ENCODE peak calls at places on chromosome 16, in ten cellular contexts. One of them, this sample, is unnamed.
A peak's percentile ranks its signal among the peaks of the same experiment; 100 is the strongest.

GRCh38 chr16:79411805-79412204 is 188.7 kb downstream of the MAF start:
- DNase-seq in globus pallidus: no peak
- DNase-seq in A549: no peak
- DNase-seq in ELR: no peak
- DNase-seq in activated naive CD4-positive, alpha-beta T cell treated with anti-CD3 and anti-CD28 coated beads for 36 hours: peak; percentile 24
- DNase-seq in HT-29: no peak
- DNase-seq in frontal cortex: no peak
- DNase-seq in neural crest cell: no peak
- DNase-seq in AG08395: no peak
- DNase-seq in B cell: no peak
- DNase-seq in this sample: no peak

GRCh38 chr16:11249233-11250061 is 6.6 kb downstream of the SOCS1 start:
- DNase-seq in activated naive CD4-positive, alpha-beta T cell treated with anti-CD3 and anti-CD28 coated beads for 36 hours: no peak
- DNase-seq in A549: no peak
- DNase-seq in AG08395: no peak
- DNase-seq in globus pallidus: no peak
- DNase-seq in neural crest cell: no peak
- DNase-seq in frontal cortex: no peak
- DNase-seq in B cell: no peak
- DNase-seq in ELR: no peak
- DNase-seq in HT-29: no peak
- DNase-seq in this sample: no peak

GRCh38 chr16:87945351-87946042 is 5.7 kb upstream of the BANP start:
- DNase-seq in ELR: peak; percentile 69
- DNase-seq in HT-29: peak; percentile 94
- DNase-seq in activated naive CD4-positive, alpha-beta T cell treated with anti-CD3 and anti-CD28 coated beads for 36 hours: peak; percentile 32
- DNase-seq in neural crest cell: no peak
- DNase-seq in frontal cortex: peak; percentile 55
- DNase-seq in B cell: peak; percentile 59
- DNase-seq in globus pallidus: peak; percentile 81
- DNase-seq in A549: no peak
- DNase-seq in AG08395: no peak
- DNase-seq in this sample: no peak

GRCh38 chr16:22326771-22327445 is 29.7 kb downstream of the POLR3E start:
- DNase-seq in B cell: no peak
- DNase-seq in HT-29: no peak
- DNase-seq in frontal cortex: no peak
- DNase-seq in AG08395: no peak
- DNase-seq in A549: no peak
- DNase-seq in neural crest cell: no peak
- DNase-seq in ELR: no peak
- DNase-seq in globus pallidus: no peak
- DNase-seq in activated naive CD4-positive, alpha-beta T cell treated with anti-CD3 and anti-CD28 coated beads for 36 hours: no peak
- DNase-seq in this sample: no peak

GRCh38 chr16:72905581-72905980 is 142.3 kb downstream of the ZFHX3 start:
- DNase-seq in AG08395: peak; percentile 24
- DNase-seq in HT-29: no peak
- DNase-seq in frontal cortex: no peak
- DNase-seq in neural crest cell: no peak
- DNase-seq in B cell: no peak
- DNase-seq in A549: no peak
- DNase-seq in ELR: peak; percentile 76
- DNase-seq in activated naive CD4-positive, alpha-beta T cell treated with anti-CD3 and anti-CD28 coated beads for 36 hours: no peak
- DNase-seq in globus pallidus: no peak
- DNase-seq in this sample: no peak

GRCh38 chr16:31696968-31697743 is 169.5 kb downstream of the AHSP start:
- DNase-seq in ELR: peak; percentile 55
- DNase-seq in frontal cortex: no peak
- DNase-seq in globus pallidus: no peak
- DNase-seq in AG08395: peak; percentile 75
- DNase-seq in neural crest cell: no peak
- DNase-seq in HT-29: peak; percentile 46
- DNase-seq in A549: no peak
- DNase-seq in activated naive CD4-positive, alpha-beta T cell treated with anti-CD3 and anti-CD28 coated beads for 36 hours: no peak
- DNase-seq in B cell: no peak
- DNase-seq in this sample: no peak

GRCh38 chr16:89507834-89508590 is at the start of gene SPG7:
- DNase-seq in neural crest cell: peak; percentile 82
- DNase-seq in AG08395: peak; percentile 98
- DNase-seq in ELR: peak; percentile 89
- DNase-seq in B cell: peak; percentile 99
- DNase-seq in frontal cortex: peak; percentile 99
- DNase-seq in globus pallidus: peak; percentile 81
- DNase-seq in HT-29: peak; percentile 90
- DNase-seq in A549: peak; percentile 94
- DNase-seq in activated naive CD4-positive, alpha-beta T cell treated with anti-CD3 and anti-CD28 coated beads for 36 hours: peak; percentile 86
- DNase-seq in this sample: peak; percentile 93

GRCh38 chr16:4904108-4904941 is 32.6 kb downstream of the PPL start:
- DNase-seq in HT-29: no peak
- DNase-seq in B cell: no peak
- DNase-seq in AG08395: no peak
- DNase-seq in frontal cortex: no peak
- DNase-seq in ELR: no peak
- DNase-seq in globus pallidus: no peak
- DNase-seq in A549: no peak
- DNase-seq in neural crest cell: no peak
- DNase-seq in activated naive CD4-positive, alpha-beta T cell treated with anti-CD3 and anti-CD28 coated beads for 36 hours: no peak
- DNase-seq in this sample: no peak

GRCh38 chr16:1501630-1502029 is 8.5 kb downstream of the TELO2 start:
- DNase-seq in AG08395: no peak
- DNase-seq in ELR: no peak
- DNase-seq in activated naive CD4-positive, alpha-beta T cell treated with anti-CD3 and anti-CD28 coated beads for 36 hours: no peak
- DNase-seq in A549: no peak
- DNase-seq in globus pallidus: no peak
- DNase-seq in frontal cortex: no peak
- DNase-seq in neural crest cell: no peak
- DNase-seq in B cell: no peak
- DNase-seq in HT-29: no peak
- DNase-seq in this sample: no peak

GRCh38 chr16:3129137-3130131 is 5.4 kb upstream of the ZNF213 start:
- DNase-seq in ELR: peak; percentile 83
- DNase-seq in frontal cortex: no peak
- DNase-seq in activated naive CD4-positive, alpha-beta T cell treated with anti-CD3 and anti-CD28 coated beads for 36 hours: peak; percentile 87
- DNase-seq in A549: no peak
- DNase-seq in B cell: peak; percentile 52
- DNase-seq in AG08395: peak; percentile 63
- DNase-seq in globus pallidus: peak; percentile 85
- DNase-seq in HT-29: peak; percentile 92
- DNase-seq in neural crest cell: peak; percentile 75
- DNase-seq in this sample: no peak

GRCh38 chr16:3004319-3004718 is 8.4 kb upstream of the CLDN9 start:
- DNase-seq in HT-29: peak; percentile 56
- DNase-seq in globus pallidus: no peak
- DNase-seq in neural crest cell: no peak
- DNase-seq in B cell: no peak
- DNase-seq in A549: no peak
- DNase-seq in frontal cortex: no peak
- DNase-seq in activated naive CD4-positive, alpha-beta T cell treated with anti-CD3 and anti-CD28 coated beads for 36 hours: no peak
- DNase-seq in ELR: no peak
- DNase-seq in AG08395: no peak
- DNase-seq in this sample: no peak

GRCh38 chr16:89847930-89848297 is 19.6 kb downstream of the SPIRE2 start:
- DNase-seq in frontal cortex: no peak
- DNase-seq in B cell: no peak
- DNase-seq in activated naive CD4-positive, alpha-beta T cell treated with anti-CD3 and anti-CD28 coated beads for 36 hours: no peak
- DNase-seq in globus pallidus: no peak
- DNase-seq in AG08395: no peak
- DNase-seq in neural crest cell: no peak
- DNase-seq in ELR: no peak
- DNase-seq in HT-29: peak; percentile 18
- DNase-seq in A549: no peak
- DNase-seq in this sample: no peak

GRCh38 chr16:84253173-84253572 is 13.4 kb upstream of the KCNG4 start:
- DNase-seq in neural crest cell: no peak
- DNase-seq in HT-29: no peak
- DNase-seq in frontal cortex: no peak
- DNase-seq in A549: no peak
- DNase-seq in ELR: no peak
- DNase-seq in AG08395: no peak
- DNase-seq in activated naive CD4-positive, alpha-beta T cell treated with anti-CD3 and anti-CD28 coated beads for 36 hours: no peak
- DNase-seq in B cell: no peak
- DNase-seq in globus pallidus: no peak
- DNase-seq in this sample: no peak

GRCh38 chr16:89095401-89095974 is 1.8 kb downstream of the ACSF3 start:
- DNase-seq in B cell: no peak
- DNase-seq in activated naive CD4-positive, alpha-beta T cell treated with anti-CD3 and anti-CD28 coated beads for 36 hours: no peak
- DNase-seq in AG08395: no peak
- DNase-seq in HT-29: no peak
- DNase-seq in ELR: no peak
- DNase-seq in A549: no peak
- DNase-seq in frontal cortex: no peak
- DNase-seq in globus pallidus: no peak
- DNase-seq in neural crest cell: no peak
- DNase-seq in this sample: no peak

GRCh38 chr16:87160752-87161337 is 156.3 kb downstream of the C16orf95 start:
- DNase-seq in activated naive CD4-positive, alpha-beta T cell treated with anti-CD3 and anti-CD28 coated beads for 36 hours: no peak
- DNase-seq in frontal cortex: no peak
- DNase-seq in neural crest cell: no peak
- DNase-seq in A549: no peak
- DNase-seq in HT-29: no peak
- DNase-seq in globus pallidus: no peak
- DNase-seq in B cell: no peak
- DNase-seq in AG08395: no peak
- DNase-seq in ELR: no peak
- DNase-seq in this sample: no peak

GRCh38 chr16:46932802-46933201 is 40.7 kb downstream of the DNAJA2 start:
- DNase-seq in globus pallidus: no peak
- DNase-seq in ELR: no peak
- DNase-seq in frontal cortex: no peak
- DNase-seq in activated naive CD4-positive, alpha-beta T cell treated with anti-CD3 and anti-CD28 coated beads for 36 hours: no peak
- DNase-seq in A549: no peak
- DNase-seq in AG08395: no peak
- DNase-seq in HT-29: no peak
- DNase-seq in neural crest cell: no peak
- DNase-seq in B cell: peak; percentile 57
- DNase-seq in this sample: no peak

GRCh38 chr16:81632392-81633146 is 146.5 kb upstream of the PLCG2 start:
- DNase-seq in frontal cortex: no peak
- DNase-seq in HT-29: peak; percentile 88
- DNase-seq in neural crest cell: no peak
- DNase-seq in B cell: no peak
- DNase-seq in globus pallidus: no peak
- DNase-seq in A549: peak; percentile 60
- DNase-seq in ELR: peak; percentile 97
- DNase-seq in AG08395: peak; percentile 42
- DNase-seq in activated naive CD4-positive, alpha-beta T cell treated with anti-CD3 and anti-CD28 coated beads for 36 hours: peak; percentile 95
- DNase-seq in this sample: no peak

GRCh38 chr16:79176987-79177386 is 423.6 kb downstream of the MAF start:
- DNase-seq in ELR: no peak
- DNase-seq in frontal cortex: no peak
- DNase-seq in neural crest cell: no peak
- DNase-seq in A549: no peak
- DNase-seq in activated naive CD4-positive, alpha-beta T cell treated with anti-CD3 and anti-CD28 coated beads for 36 hours: no peak
- DNase-seq in B cell: peak; percentile 37
- DNase-seq in AG08395: no peak
- DNase-seq in globus pallidus: no peak
- DNase-seq in HT-29: no peak
- DNase-seq in this sample: no peak

GRCh38 chr16:84687715-84688114 is 12.1 kb upstream of the USP10 start:
- DNase-seq in ELR: peak; percentile 95
- DNase-seq in AG08395: peak; percentile 83
- DNase-seq in globus pallidus: no peak
- DNase-seq in frontal cortex: no peak
- DNase-seq in activated naive CD4-positive, alpha-beta T cell treated with anti-CD3 and anti-CD28 coated beads for 36 hours: peak; percentile 9
- DNase-seq in neural crest cell: no peak
- DNase-seq in B cell: no peak
- DNase-seq in HT-29: no peak
- DNase-seq in A549: no peak
- DNase-seq in this sample: no peak

GRCh38 chr16:4388275-4389021 is 16.8 kb downstream of the VASN start:
- DNase-seq in activated naive CD4-positive, alpha-beta T cell treated with anti-CD3 and anti-CD28 coated beads for 36 hours: no peak
- DNase-seq in ELR: peak; percentile 56
- DNase-seq in B cell: no peak
- DNase-seq in HT-29: no peak
- DNase-seq in neural crest cell: no peak
- DNase-seq in globus pallidus: no peak
- DNase-seq in frontal cortex: no peak
- DNase-seq in A549: no peak
- DNase-seq in AG08395: no peak
- DNase-seq in this sample: no peak

GRCh38 chr16:85613609-85614337 is 651 bp downstream of the GSE1 start:
- DNase-seq in globus pallidus: no peak
- DNase-seq in B cell: peak; percentile 73
- DNase-seq in HT-29: peak; percentile 56
- DNase-seq in activated naive CD4-positive, alpha-beta T cell treated with anti-CD3 and anti-CD28 coated beads for 36 hours: no peak
- DNase-seq in neural crest cell: no peak
- DNase-seq in AG08395: peak; percentile 47
- DNase-seq in frontal cortex: peak; percentile 63
- DNase-seq in ELR: peak; percentile 22
- DNase-seq in A549: peak; percentile 42
- DNase-seq in this sample: no peak

GRCh38 chr16:86578499-86579267 is at the start of gene FOXL1:
- DNase-seq in HT-29: no peak
- DNase-seq in A549: no peak
- DNase-seq in frontal cortex: no peak
- DNase-seq in neural crest cell: peak; percentile 24
- DNase-seq in B cell: no peak
- DNase-seq in activated naive CD4-positive, alpha-beta T cell treated with anti-CD3 and anti-CD28 coated beads for 36 hours: no peak
- DNase-seq in globus pallidus: no peak
- DNase-seq in ELR: peak; percentile 87
- DNase-seq in AG08395: peak; percentile 34
- DNase-seq in this sample: peak; percentile 71

GRCh38 chr16:30697264-30698138 is 1.5 kb upstream of the SRCAP start:
- DNase-seq in HT-29: no peak
- DNase-seq in ELR: peak; percentile 97
- DNase-seq in A549: peak; percentile 95
- DNase-seq in AG08395: peak; percentile 95
- DNase-seq in globus pallidus: peak; percentile 97
- DNase-seq in B cell: peak; percentile 89
- DNase-seq in neural crest cell: no peak
- DNase-seq in activated naive CD4-positive, alpha-beta T cell treated with anti-CD3 and anti-CD28 coated beads for 36 hours: no peak
- DNase-seq in frontal cortex: peak; percentile 90
- DNase-seq in this sample: no peak

This sample was measured in type B pancreatic cell.